ENCODE peak calls at places on chromosomes 7 and 10, in four cellular contexts. D is SK-N-DZ, Y is frontal cortex, P is fibroblast of the conjunctiva. F is an unnamed sample.

GRCh38 chr7:70072220-70072619 is 473.9 kb downstream of the AUTS2 start:
- DNase-seq in D (no peak), Y (no peak), P (peak; percentile 17), F (no peak)

GRCh38 chr10:109977382-109977806 is 30.4 kb upstream of the ADD3 start:
- DNase-seq in D (no peak), Y (no peak), P (no peak), F (no peak)

GRCh38 chr7:50450691-50451051 is 521 bp upstream of the FIGNL1 start:
- DNase-seq in D (peak; percentile 28), Y (no peak), P (no peak), F (peak; percentile 32)

GRCh38 chr10:22666287-22667092 is 47.9 kb downstream of the PIP4K2A start:
- DNase-seq in D (peak; percentile 20), Y (no peak), P (no peak), F (no peak)

GRCh38 chr7:131570401-131570800 is 14.0 kb upstream of the PODXL start:
- DNase-seq in D (no peak), Y (no peak), P (no peak), F (no peak)

GRCh38 chr10:44004913-44005787 is 356.5 kb upstream of the ZNF32 start:
- DNase-seq in D (no peak), Y (no peak), P (no peak), F (no peak)

GRCh38 chr10:62744136-62744535 is 60.4 kb upstream of the ADO start:
- DNase-seq in D (no peak), Y (no peak), P (no peak), F (no peak)

GRCh38 chr10:29302499-29302898 is 13.6 kb downstream of the LYZL1 start:
- DNase-seq in D (no peak), Y (no peak), P (no peak), F (no peak)

GRCh38 chr7:84546403-84546802 is 351.8 kb upstream of the SEMA3A start:
- DNase-seq in D (no peak), Y (no peak), P (no peak), F (no peak)

GRCh38 chr7:37270109-37270508 is 178.6 kb downstream of the ELMO1 start:
- DNase-seq in D (peak; percentile 37), Y (no peak), P (no peak), F (no peak)

GRCh38 chr10:86409183-86409582 is 42.6 kb upstream of the GRID1 start:
- DNase-seq in D (no peak), Y (no peak), P (no peak), F (no peak)

GRCh38 chr10:10589540-10589939 is 428.1 kb upstream of the CELF2 start:
- DNase-seq in D (no peak), Y (no peak), P (peak; percentile 69), F (no peak)

F was measured in NCI-H1930.